ENCODE peak calls at places on chromosomes 5 and 9, in five cellular contexts. One of them, this sample, is unnamed.

GRCh38 chr9:96203867-96204412 is 98.0 kb downstream of the HSD17B3 start:
- DNase-seq in HFFc6: no peak
- DNase-seq in renal cortical epithelial cell: no peak
- DNase-seq in Peyer's patch: no peak
- DNase-seq in CD8-positive, alpha-beta memory T cell: no peak
- DNase-seq in this sample: no peak

GRCh38 chr9:137797206-137798120 is 80.1 kb upstream of the CACNA1B start:
- DNase-seq in HFFc6: no peak
- DNase-seq in Peyer's patch: no peak
- DNase-seq in CD8-positive, alpha-beta memory T cell: no peak
- DNase-seq in renal cortical epithelial cell: no peak
- DNase-seq in this sample: no peak

GRCh38 chr5:59661306-59661705 is 232.2 kb downstream of the PDE4D start:
- DNase-seq in CD8-positive, alpha-beta memory T cell: no peak
- DNase-seq in HFFc6: no peak
- DNase-seq in Peyer's patch: no peak
- DNase-seq in renal cortical epithelial cell: peak
- DNase-seq in this sample: no peak

GRCh38 chr9:15176821-15177220 is 130.2 kb downstream of the TTC39B start:
- DNase-seq in HFFc6: no peak
- DNase-seq in CD8-positive, alpha-beta memory T cell: no peak
- DNase-seq in Peyer's patch: no peak
- DNase-seq in renal cortical epithelial cell: no peak
- DNase-seq in this sample: no peak

GRCh38 chr5:171592741-171593140 is 173.3 kb downstream of the FGF18 start:
- DNase-seq in Peyer's patch: no peak
- DNase-seq in CD8-positive, alpha-beta memory T cell: no peak
- DNase-seq in renal cortical epithelial cell: no peak
- DNase-seq in HFFc6: no peak
- DNase-seq in this sample: peak

GRCh38 chr5:116063950-116064349 is 20.9 kb upstream of the COMMD10 start:
- DNase-seq in Peyer's patch: no peak
- DNase-seq in renal cortical epithelial cell: no peak
- DNase-seq in CD8-positive, alpha-beta memory T cell: no peak
- DNase-seq in HFFc6: no peak
- DNase-seq in this sample: peak

GRCh38 chr5:5883116-5883515 is 460.6 kb downstream of the ICE1 start:
- DNase-seq in Peyer's patch: no peak
- DNase-seq in renal cortical epithelial cell: no peak
- DNase-seq in CD8-positive, alpha-beta memory T cell: no peak
- DNase-seq in HFFc6: no peak
- DNase-seq in this sample: no peak

GRCh38 chr9:112063151-112063550 is 111.9 kb downstream of the SUSD1 start:
- DNase-seq in Peyer's patch: no peak
- DNase-seq in CD8-positive, alpha-beta memory T cell: no peak
- DNase-seq in HFFc6: no peak
- DNase-seq in renal cortical epithelial cell: no peak
- DNase-seq in this sample: no peak

GRCh38 chr5:113110117-113110516 is 133.5 kb downstream of the DCP2 start:
- DNase-seq in HFFc6: no peak
- DNase-seq in Peyer's patch: no peak
- DNase-seq in CD8-positive, alpha-beta memory T cell: no peak
- DNase-seq in renal cortical epithelial cell: no peak
- DNase-seq in this sample: no peak

GRCh38 chr9:95477885-95478790 is 38.6 kb downstream of the PTCH1 start:
- DNase-seq in renal cortical epithelial cell: no peak
- DNase-seq in Peyer's patch: no peak
- DNase-seq in HFFc6: no peak
- DNase-seq in CD8-positive, alpha-beta memory T cell: no peak
- DNase-seq in this sample: no peak

GRCh38 chr5:58804331-58804730 is 221.5 kb downstream of the RAB3C start:
- DNase-seq in Peyer's patch: no peak
- DNase-seq in CD8-positive, alpha-beta memory T cell: no peak
- DNase-seq in HFFc6: no peak
- DNase-seq in renal cortical epithelial cell: no peak
- DNase-seq in this sample: no peak

GRCh38 chr5:149735066-149735465 is 5.0 kb downstream of the PPARGC1B start:
- DNase-seq in Peyer's patch: no peak
- DNase-seq in CD8-positive, alpha-beta memory T cell: no peak
- DNase-seq in HFFc6: no peak
- DNase-seq in renal cortical epithelial cell: peak
- DNase-seq in this sample: peak

GRCh38 chr5:176647870-176648466 is 684 bp downstream of the TSPAN17 start:
- DNase-seq in CD8-positive, alpha-beta memory T cell: peak
- DNase-seq in Peyer's patch: peak
- DNase-seq in HFFc6: no peak
- DNase-seq in renal cortical epithelial cell: peak
- DNase-seq in this sample: peak

GRCh38 chr5:13478831-13479465 is 465.5 kb downstream of the DNAH5 start:
- DNase-seq in Peyer's patch: no peak
- DNase-seq in CD8-positive, alpha-beta memory T cell: no peak
- DNase-seq in HFFc6: peak
- DNase-seq in renal cortical epithelial cell: peak
- DNase-seq in this sample: peak

GRCh38 chr5:89282832-89283510 is 400.0 kb upstream of the MEF2C start:
- DNase-seq in Peyer's patch: no peak
- DNase-seq in HFFc6: peak
- DNase-seq in CD8-positive, alpha-beta memory T cell: no peak
- DNase-seq in renal cortical epithelial cell: peak
- DNase-seq in this sample: peak

GRCh38 chr5:157993201-157993600 is 134.3 kb upstream of the CLINT1 start:
- DNase-seq in renal cortical epithelial cell: no peak
- DNase-seq in Peyer's patch: no peak
- DNase-seq in HFFc6: no peak
- DNase-seq in CD8-positive, alpha-beta memory T cell: no peak
- DNase-seq in this sample: no peak

GRCh38 chr5:92907914-92908606 is 673.0 kb downstream of the NR2F1-AS1 start:
- DNase-seq in renal cortical epithelial cell: peak
- DNase-seq in Peyer's patch: no peak
- DNase-seq in CD8-positive, alpha-beta memory T cell: no peak
- DNase-seq in HFFc6: peak
- DNase-seq in this sample: peak

GRCh38 chr9:133235549-133236222 is 26.6 kb upstream of the OBP2B start:
- DNase-seq in HFFc6: no peak
- DNase-seq in Peyer's patch: no peak
- DNase-seq in renal cortical epithelial cell: no peak
- DNase-seq in CD8-positive, alpha-beta memory T cell: no peak
- DNase-seq in this sample: no peak

This sample was measured in A172.